ENCODE peak calls at places on chromosomes 4 and X, in four cellular contexts. One of them, this sample, is unnamed.

GRCh38 chr4:75107703-75108612 is 175.0 kb downstream of the PARM1 start:
- DNase-seq in mammary epithelial cell: no peak
- DNase-seq in endothelial cell: no peak
- DNase-seq in hypothalamus: no peak
- DNase-seq in this sample: no peak

GRCh38 chr4:157075811-157076577 is at the start of gene GLRB:
- DNase-seq in mammary epithelial cell: peak
- DNase-seq in endothelial cell: peak
- DNase-seq in hypothalamus: peak
- DNase-seq in this sample: peak

GRCh38 chrX:63735882-63736281 is 49.1 kb downstream of the ARHGEF9 start:
- DNase-seq in mammary epithelial cell: no peak
- DNase-seq in endothelial cell: no peak
- DNase-seq in hypothalamus: no peak
- DNase-seq in this sample: no peak

GRCh38 chr4:185128272-185129119 is 14.6 kb upstream of the SLC25A4 start:
- DNase-seq in mammary epithelial cell: peak
- DNase-seq in endothelial cell: peak
- DNase-seq in hypothalamus: no peak
- DNase-seq in this sample: peak

GRCh38 chr4:151358266-151358665 is 32.9 kb upstream of the SH3D19 start:
- DNase-seq in mammary epithelial cell: no peak
- DNase-seq in endothelial cell: no peak
- DNase-seq in hypothalamus: no peak
- DNase-seq in this sample: no peak

GRCh38 chr4:151409470-151410313 is 716 bp downstream of the FHIP1A start:
- DNase-seq in mammary epithelial cell: peak
- DNase-seq in endothelial cell: peak
- DNase-seq in hypothalamus: no peak
- DNase-seq in this sample: peak

GRCh38 chr4:1463927-1464540 is 57.8 kb upstream of the NKX1-1 start:
- DNase-seq in mammary epithelial cell: no peak
- DNase-seq in endothelial cell: no peak
- DNase-seq in hypothalamus: no peak
- DNase-seq in this sample: no peak

GRCh38 chr4:138035781-138036258 is 206.3 kb downstream of the SLC7A11 start:
- DNase-seq in mammary epithelial cell: peak
- DNase-seq in endothelial cell: peak
- DNase-seq in hypothalamus: no peak
- DNase-seq in this sample: no peak

GRCh38 chr4:75930152-75930551 is 10.7 kb downstream of the NAAA start:
- DNase-seq in mammary epithelial cell: no peak
- DNase-seq in endothelial cell: no peak
- DNase-seq in hypothalamus: no peak
- DNase-seq in this sample: no peak

GRCh38 chr4:177562163-177562562 is 119.9 kb upstream of the AGA start:
- DNase-seq in mammary epithelial cell: no peak
- DNase-seq in endothelial cell: no peak
- DNase-seq in hypothalamus: no peak
- DNase-seq in this sample: no peak

GRCh38 chr4:8761824-8762205 is 109.8 kb downstream of the HMX1 start:
- DNase-seq in mammary epithelial cell: no peak
- DNase-seq in endothelial cell: no peak
- DNase-seq in hypothalamus: no peak
- DNase-seq in this sample: no peak

GRCh38 chr4:186297013-186297645 is 31.1 kb downstream of the F11 start:
- DNase-seq in mammary epithelial cell: peak
- DNase-seq in endothelial cell: peak
- DNase-seq in hypothalamus: no peak
- DNase-seq in this sample: no peak

GRCh38 chrX:47174846-47175587 is 18.6 kb upstream of the UBA1 start:
- DNase-seq in mammary epithelial cell: no peak
- DNase-seq in endothelial cell: no peak
- DNase-seq in hypothalamus: no peak
- DNase-seq in this sample: no peak

GRCh38 chrX:146934256-146934655 is 119.7 kb upstream of the CXorf51A start:
- DNase-seq in mammary epithelial cell: no peak
- DNase-seq in endothelial cell: no peak
- DNase-seq in hypothalamus: no peak
- DNase-seq in this sample: no peak

GRCh38 chr4:88759039-88759631 is 61.5 kb upstream of the NAP1L5 start:
- DNase-seq in mammary epithelial cell: no peak
- DNase-seq in endothelial cell: no peak
- DNase-seq in hypothalamus: no peak
- DNase-seq in this sample: no peak

GRCh38 chrX:15050395-15050794 is 177.2 kb downstream of the MOSPD2 start:
- DNase-seq in mammary epithelial cell: no peak
- DNase-seq in endothelial cell: no peak
- DNase-seq in hypothalamus: no peak
- DNase-seq in this sample: no peak

GRCh38 chr4:68410643-68411042 is 36.6 kb upstream of the TMPRSS11E start:
- DNase-seq in mammary epithelial cell: no peak
- DNase-seq in endothelial cell: no peak
- DNase-seq in hypothalamus: no peak
- DNase-seq in this sample: no peak

GRCh38 chrX:153865685-153866084 is 20.3 kb downstream of the L1CAM start:
- DNase-seq in mammary epithelial cell: no peak
- DNase-seq in endothelial cell: no peak
- DNase-seq in hypothalamus: no peak
- DNase-seq in this sample: no peak

GRCh38 chr4:76558391-76559235 is 123.6 kb downstream of the SHROOM3 start:
- DNase-seq in mammary epithelial cell: no peak
- DNase-seq in endothelial cell: no peak
- DNase-seq in hypothalamus: no peak
- DNase-seq in this sample: no peak

This sample was measured in progenitor cell of endocrine pancreas.